ENCODE peak calls at places on chromosomes 7 and 10, in six cellular contexts. B, X, G, Q, K and L are unnamed samples.

GRCh38 chr7:130486963-130487324 is 4.9 kb upstream of the MEST start:
- DNase-seq in B (no peak), X (no peak), G (peak), Q (no peak), K (no peak), L (no peak)

GRCh38 chr7:70540641-70541040 is 591.3 kb upstream of the GALNT17 start:
- DNase-seq in B (no peak), X (no peak), G (no peak), Q (no peak), K (no peak), L (no peak)

GRCh38 chr7:77199008-77199966 is at the start of gene FGL2:
- DNase-seq in B (no peak), X (peak), G (no peak), Q (no peak), K (no peak), L (no peak)

GRCh38 chr10:127928021-127928806 is 21.3 kb downstream of the PTPRE start:
- DNase-seq in B (no peak), X (no peak), G (no peak), Q (no peak), K (peak), L (no peak)

GRCh38 chr7:38163671-38164070 is 14.4 kb upstream of the STARD3NL start:
- DNase-seq in B (no peak), X (no peak), G (no peak), Q (no peak), K (no peak), L (no peak)

GRCh38 chr7:55251911-55252310 is 113.2 kb upstream of the LANCL2 start:
- DNase-seq in B (no peak), X (no peak), G (no peak), Q (no peak), K (no peak), L (no peak)

GRCh38 chr7:108026647-108027046 is 23.7 kb upstream of the LAMB1 start:
- DNase-seq in B (no peak), X (no peak), G (no peak), Q (no peak), K (no peak), L (no peak)

GRCh38 chr7:11749629-11750028 is 82.4 kb downstream of the THSD7A start:
- DNase-seq in B (no peak), X (no peak), G (no peak), Q (no peak), K (no peak), L (no peak)

GRCh38 chr10:628386-629045 is 61.0 kb downstream of the DIP2C start:
- DNase-seq in B (no peak), X (no peak), G (no peak), Q (no peak), K (no peak), L (no peak)

GRCh38 chr7:134514106-134514505 is 13.3 kb upstream of the AKR1B10 start:
- DNase-seq in B (no peak), X (no peak), G (no peak), Q (no peak), K (no peak), L (no peak)

GRCh38 chr10:15518256-15518655 is 147.2 kb upstream of the FAM171A1 start:
- DNase-seq in B (no peak), X (no peak), G (no peak), Q (no peak), K (no peak), L (peak)

GRCh38 chr10:74134240-74134820 is 16.3 kb downstream of the AP3M1 start:
- DNase-seq in B (no peak), X (no peak), G (no peak), Q (no peak), K (no peak), L (no peak)

GRCh38 chr7:3159445-3159844 is 115.8 kb upstream of the CARD11 start:
- DNase-seq in B (no peak), X (no peak), G (no peak), Q (no peak), K (no peak), L (no peak)

GRCh38 chr10:127888526-127889312 is 4.0 kb downstream of the CLRN3 start:
- DNase-seq in B (no peak), X (peak), G (no peak), Q (no peak), K (no peak), L (no peak)

GRCh38 chr10:123157210-123157609 is 3.0 kb downstream of the BUB3 start:
- DNase-seq in B (no peak), X (no peak), G (no peak), Q (no peak), K (no peak), L (no peak)

GRCh38 chr7:51234139-51234538 is 82.5 kb downstream of the COBL start:
- DNase-seq in B (no peak), X (no peak), G (no peak), Q (no peak), K (no peak), L (no peak)

GRCh38 chr7:4472739-4473138 is 209.4 kb upstream of the FOXK1 start:
- DNase-seq in B (no peak), X (no peak), G (no peak), Q (no peak), K (peak), L (no peak)

GRCh38 chr10:93458821-93459257 is 23.3 kb downstream of the MYOF start:
- DNase-seq in B (no peak), X (no peak), G (peak), Q (peak), K (no peak), L (peak)

DNA sequence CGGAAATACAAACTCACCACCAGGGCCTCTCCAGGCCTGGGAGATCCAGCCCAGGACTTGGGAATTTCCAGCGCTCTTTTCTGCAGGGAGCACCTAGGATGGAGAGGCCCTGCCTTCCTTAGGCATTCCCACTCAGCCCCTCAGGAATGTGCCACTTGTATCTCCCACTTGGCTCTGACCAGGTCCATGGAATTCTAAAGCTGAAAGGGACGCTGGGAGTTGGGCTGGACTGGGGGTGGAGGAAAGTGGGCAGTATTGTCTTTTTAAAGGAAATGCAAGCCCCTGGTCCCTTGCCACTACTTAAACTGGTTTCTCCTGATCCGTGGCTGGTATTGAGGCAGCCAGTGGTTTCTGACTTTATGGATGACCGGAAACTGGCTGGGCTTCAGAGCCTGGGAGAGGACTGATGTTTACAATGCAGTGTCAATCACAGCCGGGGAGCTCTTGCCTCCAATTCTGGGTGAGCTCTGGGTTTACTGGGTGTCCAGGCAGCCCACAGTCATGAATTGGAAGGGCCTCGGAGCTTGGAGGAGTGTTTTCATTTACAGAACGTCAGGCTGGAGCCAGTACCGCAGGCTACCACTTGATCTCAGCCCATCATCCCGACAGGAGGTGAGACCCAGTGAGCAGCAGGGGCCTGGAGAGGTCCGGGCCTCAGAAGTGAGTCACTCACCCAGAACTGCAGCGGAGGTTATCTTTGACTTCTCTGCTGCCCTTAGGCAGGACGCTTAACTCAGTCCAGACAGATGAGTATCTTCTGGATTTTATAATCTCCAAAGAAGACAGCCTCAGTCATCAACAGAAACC is 27.3 kb downstream of the AGAP3 start:
- DNase-seq in B (no peak), X (no peak), G (peak), Q (no peak), K (no peak), L (peak)
- TF ChIP-seq CTCF in B (no peak), X (no peak), G (no peak), Q (no peak), K (no peak), L (no peak)

GRCh38 chr7:114083714-114084113 is 164.9 kb upstream of the PPP1R3A start:
- DNase-seq in B (no peak), X (no peak), G (no peak), Q (no peak), K (no peak), L (no peak)
- H3K4me3 ChIP-seq in B (no peak), X (peak), G (no peak), Q (no peak), K (peak), L (no peak)

DNA sequence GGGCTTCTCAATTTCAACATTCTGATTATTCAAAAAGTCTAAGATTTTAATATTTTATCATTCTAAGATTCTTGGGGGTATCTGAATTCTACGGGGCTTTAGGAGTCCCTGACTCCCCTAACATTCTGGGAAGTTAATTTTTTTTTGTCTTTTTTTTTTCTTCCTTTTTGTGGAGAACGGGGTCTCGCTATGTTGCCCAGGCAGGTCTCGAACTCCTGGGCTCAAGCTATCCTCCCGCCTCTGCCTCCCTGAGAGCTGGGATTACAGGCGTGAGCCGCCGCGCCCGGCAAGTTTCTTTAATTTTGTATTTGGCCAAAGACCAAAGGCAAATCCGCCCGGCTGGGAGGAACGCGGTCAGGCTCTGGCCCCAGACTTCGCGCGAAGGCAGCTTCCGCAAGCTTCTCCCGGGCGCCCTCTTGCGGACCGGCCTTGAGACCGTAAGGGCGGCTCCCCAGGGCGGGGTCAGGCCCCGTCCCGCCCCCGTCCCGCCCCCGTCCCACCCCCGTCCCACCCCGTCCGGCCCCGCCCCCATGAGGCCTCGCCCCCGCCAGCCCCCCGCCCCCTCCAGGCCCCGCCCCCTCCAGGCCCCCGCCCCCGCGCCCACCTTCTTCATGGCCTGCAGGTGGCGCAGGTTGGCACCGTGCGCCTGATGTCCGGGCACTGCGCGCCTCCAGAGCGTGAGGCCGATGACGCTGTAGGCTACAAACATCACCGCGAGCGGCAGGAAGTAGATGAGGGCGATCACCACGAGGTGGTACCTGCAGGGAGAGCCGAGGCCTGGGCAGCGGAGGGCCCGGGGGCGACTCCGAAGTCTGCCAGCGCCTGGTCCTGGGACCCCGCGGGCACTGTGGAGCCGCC is 8.2 kb downstream of the TACR2 start:
- DNase-seq in B (peak), X (peak), G (no peak), Q (no peak), K (peak), L (peak)
- TF ChIP-seq CTCF in B (peak), X (peak), G (peak), Q (peak), K (peak), L (peak)

GRCh38 chr7:24464846-24465245 is 108.4 kb upstream of the PALS2 start:
- DNase-seq in B (no peak), X (peak), G (no peak), Q (no peak), K (no peak), L (no peak)

GRCh38 chr7:24466109-24466768 is 107.0 kb upstream of the PALS2 start:
- DNase-seq in B (no peak), X (no peak), G (no peak), Q (no peak), K (no peak), L (no peak)

GRCh38 chr7:24472093-24472492 is 101.2 kb upstream of the PALS2 start:
- DNase-seq in B (no peak), X (no peak), G (no peak), Q (no peak), K (no peak), L (no peak)

GRCh38 chr7:24463474-24463873 is 109.8 kb upstream of the PALS2 start:
- DNase-seq in B (no peak), X (no peak), G (no peak), Q (no peak), K (no peak), L (no peak)

GRCh38 chr7:24469118-24469517 is 104.1 kb upstream of the PALS2 start:
- DNase-seq in B (no peak), X (no peak), G (no peak), Q (no peak), K (no peak), L (no peak)
- H3K4me3 ChIP-seq in B (no peak), X (no peak), G (no peak), Q (no peak), K (no peak), L (no peak)

DNA sequence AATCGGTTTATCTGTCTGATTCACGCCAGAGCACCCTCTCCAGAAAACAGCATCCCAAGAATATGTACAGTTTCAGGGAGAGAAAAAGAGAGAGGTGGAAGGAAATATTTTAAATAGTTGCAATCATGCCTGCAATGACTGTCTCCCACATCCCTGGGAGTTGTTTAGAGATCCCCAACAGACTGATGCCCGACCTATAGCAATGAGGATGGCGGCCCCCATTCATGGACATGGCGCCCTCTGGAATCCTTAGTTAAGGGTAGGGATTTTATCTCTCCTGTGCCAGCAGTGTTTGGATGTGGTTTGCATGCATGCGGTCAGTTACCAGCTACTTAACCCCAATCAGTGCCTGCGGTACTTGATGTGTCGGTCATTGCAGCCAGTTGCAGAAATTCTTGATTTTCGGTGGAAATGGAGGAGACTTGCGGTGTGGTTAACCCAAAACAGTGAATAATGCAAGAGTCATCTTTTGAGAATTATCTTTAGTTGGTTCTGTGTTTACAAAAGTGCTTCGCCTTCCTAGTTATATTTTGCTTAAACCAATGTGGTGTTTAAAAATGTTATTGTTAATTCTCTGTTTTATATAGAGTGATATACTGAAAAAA is 186.0 kb upstream of the TCF7L2 start:
- DNase-seq in B (no peak), X (no peak), G (no peak), Q (no peak), K (no peak), L (no peak)
- TF ChIP-seq CTCF in B (no peak), X (no peak), G (no peak), Q (no peak), K (no peak), L (no peak)